ENCODE peak calls at places on chromosome 22, in six cellular contexts. Y is GM23338, I is kidney, X is mesendoderm, R is psoas muscle, B is adrenal gland. F is an unnamed sample.

GRCh38 chr22:20909543-20910303 is 7.5 kb upstream of the CRKL start:
- DNase-seq in Y (no peak), I (no peak), X (no peak), R (no peak), B (no peak), F (no peak)

GRCh38 chr22:48937032-48937639 is 890.5 kb downstream of the BRD1 start:
- DNase-seq in Y (no peak), I (no peak), X (no peak), R (no peak), B (peak; percentile 10), F (no peak)

GRCh38 chr22:40728731-40729189 is 49.5 kb downstream of the MCHR1 start:
- DNase-seq in Y (no peak), I (no peak), X (peak; percentile 54), R (no peak), B (no peak), F (no peak)

GRCh38 chr22:33658775-33659174 is 261.5 kb downstream of the LARGE1 start:
- DNase-seq in Y (no peak), I (peak; percentile 79), X (no peak), R (peak; percentile 56), B (peak; percentile 75), F (no peak)

GRCh38 chr22:26502688-26503561 is 9.3 kb downstream of the TFIP11 start:
- DNase-seq in Y (peak; percentile 90), I (no peak), X (peak; percentile 87), R (peak; percentile 75), B (peak; percentile 66), F (peak; percentile 23)

GRCh38 chr22:26561756-26562417 is 28.0 kb downstream of the TPST2 start:
- DNase-seq in Y (no peak), I (no peak), X (no peak), R (peak; percentile 84), B (peak; percentile 90), F (peak; percentile 79)

GRCh38 chr22:48261048-48261621 is 1498.7 kb downstream of the TBC1D22A start:
- DNase-seq in Y (no peak), I (no peak), X (no peak), R (no peak), B (no peak), F (no peak)

GRCh38 chr22:45997077-45997774 is 20.3 kb upstream of the WNT7B start:
- DNase-seq in Y (peak; percentile 37), I (peak; percentile 98), X (peak; percentile 48), R (peak; percentile 96), B (peak; percentile 99), F (peak; percentile 95)

GRCh38 chr22:26785942-26786341 is 128.6 kb downstream of the MIAT start:
- DNase-seq in Y (no peak), I (no peak), X (no peak), R (no peak), B (no peak), F (no peak)

GRCh38 chr22:48957987-48958321 is 869.7 kb downstream of the BRD1 start:
- DNase-seq in Y (no peak), I (no peak), X (no peak), R (no peak), B (peak; percentile 21), F (no peak)

GRCh38 chr22:20585640-20586402 is 78.4 kb downstream of the MED15 start:
- DNase-seq in Y (no peak), I (peak; percentile 58), X (no peak), R (no peak), B (peak; percentile 83), F (no peak)

GRCh38 chr22:17430298-17430900 is 61.1 kb downstream of the CECR2 start:
- DNase-seq in Y (no peak), I (no peak), X (no peak), R (no peak), B (no peak), F (peak; percentile 36)

GRCh38 chr22:20507253-20508066 is at the start of gene MED15:
- DNase-seq in Y (peak; percentile 98), I (peak; percentile 96), X (peak; percentile 95), R (peak; percentile 96), B (peak; percentile 95), F (peak; percentile 95)

GRCh38 chr22:38923463-38924196 is 33.8 kb upstream of the APOBEC3A start:
- DNase-seq in Y (peak; percentile 62), I (peak; percentile 92), X (peak; percentile 23), R (peak; percentile 81), B (peak; percentile 96), F (peak; percentile 78)

GRCh38 chr22:26310616-26311015 is 118.4 kb upstream of the ASPHD2 start:
- DNase-seq in Y (no peak), I (no peak), X (no peak), R (no peak), B (no peak), F (no peak)

GRCh38 chr22:28054622-28054871 is 135.5 kb upstream of the PITPNB start:
- DNase-seq in Y (no peak), I (no peak), X (no peak), R (no peak), B (no peak), F (no peak)

GRCh38 chr22:21591695-21592094 is 24.2 kb downstream of the UBE2L3 start:
- DNase-seq in Y (no peak), I (no peak), X (no peak), R (peak; percentile 85), B (no peak), F (peak; percentile 60)

GRCh38 chr22:39621826-39622225 is 51.3 kb downstream of the CACNA1I start:
- DNase-seq in Y (no peak), I (no peak), X (no peak), R (no peak), B (no peak), F (no peak)

GRCh38 chr22:20013382-20013871 is 3.2 kb downstream of the ARVCF start:
- DNase-seq in Y (peak; percentile 88), I (peak; percentile 89), X (peak; percentile 79), R (peak; percentile 88), B (peak; percentile 76), F (peak; percentile 83)

GRCh38 chr22:45788530-45788929 is 116.9 kb downstream of the ATXN10 start:
- DNase-seq in Y (no peak), I (no peak), X (no peak), R (no peak), B (no peak), F (no peak)

GRCh38 chr22:21015051-21016006 is at the start of gene P2RX6:
- DNase-seq in Y (no peak), I (peak; percentile 86), X (no peak), R (peak; percentile 88), B (no peak), F (no peak)

GRCh38 chr22:31340360-31340759 is 5.8 kb downstream of the PATZ1 start:
- DNase-seq in Y (no peak), I (no peak), X (no peak), R (no peak), B (no peak), F (no peak)
- H3K4me1 ChIP-seq in Y (peaks cover 28% of the 10 kb centered on the region), I (peaks cover 52% of the 10 kb centered on the region), X (peaks cover 7% of the 10 kb centered on the region), R (peaks cover 30% of the 10 kb centered on the region), B (peaks cover 34% of the 10 kb centered on the region), F (peaks cover 36% of the 10 kb centered on the region)

DNA sequence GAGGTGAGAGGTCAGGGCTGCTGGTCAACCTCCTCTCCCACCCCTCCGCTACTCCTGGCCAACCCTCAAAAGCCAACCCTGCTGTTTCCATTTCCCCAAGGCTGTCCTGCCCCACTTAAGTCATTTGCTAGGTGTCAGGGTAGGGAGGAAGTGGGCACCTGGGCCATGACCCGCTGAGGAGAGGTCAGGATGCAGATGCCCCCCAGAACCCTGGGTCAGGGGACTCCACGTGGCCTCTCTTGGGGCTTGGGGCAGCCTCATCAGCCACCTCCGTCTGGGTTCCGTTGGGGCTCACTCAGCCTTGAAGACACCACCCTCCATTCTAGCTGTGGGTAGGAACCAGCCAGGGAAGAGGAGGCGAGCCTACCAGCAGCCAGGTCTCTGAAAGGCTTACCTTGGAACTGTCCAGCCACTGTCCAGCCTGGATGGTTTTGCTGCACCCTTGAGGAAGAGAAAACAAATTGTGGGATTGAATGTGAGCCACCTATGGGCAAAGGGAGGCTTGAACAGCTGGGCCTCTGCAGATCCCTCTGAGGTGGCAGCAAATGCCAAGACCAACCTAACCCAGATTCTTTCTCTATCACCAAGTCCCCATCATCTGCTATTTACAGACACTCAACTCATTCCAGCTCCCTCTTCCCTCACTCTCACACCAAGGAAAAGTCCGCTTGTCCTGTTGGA is 2.5 kb downstream of the APOL4 start:
- DNase-seq in Y (no peak), I (no peak), X (no peak), R (no peak), B (peak; percentile 42), F (no peak)
- H3K4me1 ChIP-seq in Y (peaks cover 17% of the 10 kb centered on the region), I (peaks cover 28% of the 10 kb centered on the region), X (peaks cover 4% of the 10 kb centered on the region), R (peaks cover 14% of the 10 kb centered on the region), B (peaks cover 27% of the 10 kb centered on the region), F (peaks cover 36% of the 10 kb centered on the region)

GRCh38 chr22:43001271-43002197 is 13.4 kb downstream of the PACSIN2 start:
- DNase-seq in Y (no peak), I (no peak), X (no peak), R (no peak), B (no peak), F (no peak)
- H3K4me1 ChIP-seq in Y (peaks cover 67% of the 10 kb centered on the region), I (peaks cover 33% of the 10 kb centered on the region), X (peaks cover 13% of the 10 kb centered on the region), R (peaks cover 53% of the 10 kb centered on the region), B (peaks cover 82% of the 10 kb centered on the region), F (peaks cover 27% of the 10 kb centered on the region)

DNA sequence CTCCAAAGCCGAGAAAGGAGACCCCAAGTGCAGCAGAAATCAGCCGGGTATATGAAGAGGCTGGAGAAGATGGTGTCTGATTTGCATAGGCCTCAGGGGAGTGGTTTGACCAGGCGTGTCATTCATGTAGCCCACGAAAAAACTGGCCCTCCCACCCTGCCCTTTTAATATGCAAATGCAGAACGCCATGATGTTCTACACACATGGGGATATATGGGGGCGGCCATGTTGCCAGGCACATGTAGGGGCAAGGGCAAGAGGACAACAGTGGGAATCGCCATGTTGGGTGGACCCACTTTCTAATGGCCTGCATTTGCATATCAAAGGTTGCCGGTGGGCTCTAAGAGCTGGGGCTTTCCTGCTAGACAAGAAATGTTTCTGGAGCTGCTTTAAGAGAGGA is 86.4 kb downstream of the ISX start:
- DNase-seq in Y (peak; percentile 37), I (no peak), X (no peak), R (no peak), B (no peak), F (no peak)
- H3K4me1 ChIP-seq in Y (peaks cover 14% of the 10 kb centered on the region), I (no peaks in the 10 kb centered on the region), X (peaks cover 2% of the 10 kb centered on the region), R (no peaks in the 10 kb centered on the region), B (no peaks in the 10 kb centered on the region), F (no peaks in the 10 kb centered on the region)

GRCh38 chr22:37745548-37746365 is 48.9 kb downstream of the TRIOBP start:
- DNase-seq in Y (peak; percentile 97), I (peak; percentile 97), X (peak; percentile 92), R (peak; percentile 94), B (peak; percentile 92), F (peak; percentile 96)
- H3K4me1 ChIP-seq in Y (peaks cover 10% of the 10 kb centered on the region), I (peaks cover 38% of the 10 kb centered on the region), X (peaks cover 7% of the 10 kb centered on the region), R (peaks cover 29% of the 10 kb centered on the region), B (peaks cover 69% of the 10 kb centered on the region), F (peaks cover 16% of the 10 kb centered on the region)

GRCh38 chr22:50272103-50272782 is 2.1 kb upstream of the MAPK11 start:
- DNase-seq in Y (no peak), I (no peak), X (peak; percentile 52), R (no peak), B (no peak), F (no peak)
- H3K4me1 ChIP-seq in Y (peaks cover 6% of the 10 kb centered on the region), I (peaks cover 25% of the 10 kb centered on the region), X (no peaks in the 10 kb centered on the region), R (peaks cover 24% of the 10 kb centered on the region), B (peaks cover 46% of the 10 kb centered on the region), F (peaks cover 35% of the 10 kb centered on the region)

GRCh38 chr22:42399315-42400271 is 32.6 kb downstream of the NFAM1 start:
- DNase-seq in Y (peak; percentile 54), I (peak; percentile 90), X (peak; percentile 37), R (no peak), B (peak; percentile 87), F (no peak)
- H3K4me1 ChIP-seq in Y (peaks cover 6% of the 10 kb centered on the region), I (peaks cover 7% of the 10 kb centered on the region), X (no peaks in the 10 kb centered on the region), R (no peaks in the 10 kb centered on the region), B (peaks cover 8% of the 10 kb centered on the region), F (no peaks in the 10 kb centered on the region)

F was measured in heart left ventricle.